ENCODE peak calls at places on chromosomes 13 and 19, in five cellular contexts. B is EL, M is GOT3, S is GDM1, Y is AG04450. F is an unnamed sample.

GRCh38 chr13:108155185-108156106 is 59.9 kb downstream of the LIG4 start:
- DNase-seq in B (peak), M (no peak), S (peak), Y (no peak), F (peak)

GRCh38 chr13:60448907-60449510 is 52.0 kb downstream of the TDRD3 start:
- DNase-seq in B (peak), M (no peak), S (peak), Y (peak), F (peak)

GRCh38 chr13:78147905-78148304 is 229.3 kb upstream of the EDNRB start:
- DNase-seq in B (peak), M (no peak), S (no peak), Y (peak), F (no peak)

GRCh38 chr13:62525652-62526051 is 1110.0 kb upstream of the PCDH20 start:
- DNase-seq in B (no peak), M (no peak), S (no peak), Y (no peak), F (no peak)

GRCh38 chr13:77620138-77620537 is 77.3 kb upstream of the SLAIN1 start:
- DNase-seq in B (no peak), M (no peak), S (no peak), Y (no peak), F (no peak)

GRCh38 chr19:48415395-48415794 is 21.9 kb downstream of the GRIN2D start:
- DNase-seq in B (peak), M (no peak), S (peak), Y (no peak), F (no peak)

GRCh38 chr13:52399708-52400107 is 6.3 kb downstream of the THSD1 start:
- DNase-seq in B (no peak), M (no peak), S (no peak), Y (no peak), F (no peak)

GRCh38 chr19:56525214-56525860 is 13.4 kb upstream of the ZFP28 start:
- DNase-seq in B (no peak), M (no peak), S (no peak), Y (no peak), F (no peak)

GRCh38 chr19:51246153-51246552 is 4.7 kb upstream of the SIGLECL1 start:
- DNase-seq in B (no peak), M (no peak), S (peak), Y (no peak), F (peak)

GRCh38 chr13:78607409-78608253 is 4.3 kb upstream of the POU4F1 start:
- DNase-seq in B (no peak), M (no peak), S (no peak), Y (no peak), F (no peak)

GRCh38 chr13:82654143-82654542 is 1228.1 kb downstream of the SLITRK1 start:
- DNase-seq in B (no peak), M (no peak), S (no peak), Y (no peak), F (no peak)

GRCh38 chr13:20161275-20161950 is 561 bp upstream of the GJA3 start:
- DNase-seq in B (peak), M (no peak), S (peak), Y (no peak), F (peak)

GRCh38 chr13:20869540-20869939 is 33.0 kb downstream of the XPO4 start:
- DNase-seq in B (no peak), M (no peak), S (no peak), Y (no peak), F (no peak)

GRCh38 chr19:639251-640155 is at the start of gene FGF22:
- DNase-seq in B (peak), M (peak), S (peak), Y (peak), F (peak)

GRCh38 chr13:104422668-104423067 is 1356.5 kb upstream of the SLC10A2 start:
- DNase-seq in B (no peak), M (no peak), S (no peak), Y (no peak), F (no peak)

GRCh38 chr19:15417699-15418098 is 1.1 kb downstream of the AKAP8L start:
- DNase-seq in B (peak), M (no peak), S (no peak), Y (no peak), F (no peak)

GRCh38 chr13:51153527-51153926 is 42.5 kb upstream of the C13orf42 start:
- DNase-seq in B (no peak), M (no peak), S (no peak), Y (no peak), F (no peak)

GRCh38 chr13:36193151-36193855 is 21.1 kb downstream of the SOHLH2 start:
- DNase-seq in B (peak), M (no peak), S (no peak), Y (no peak), F (no peak)

GRCh38 chr13:40430234-40430633 is 236.2 kb downstream of the FOXO1 start:
- DNase-seq in B (no peak), M (no peak), S (no peak), Y (no peak), F (no peak)

GRCh38 chr13:18936104-18936503 is 245.5 kb downstream of the TUBA3C start:
- DNase-seq in B (no peak), M (no peak), S (no peak), Y (no peak), F (no peak)

GRCh38 chr19:32719611-32720059 is at the start of gene TDRD12:
- DNase-seq in B (no peak), M (no peak), S (no peak), Y (no peak), F (no peak)

GRCh38 chr13:23180711-23181110 is at the start of gene SGCG:
- DNase-seq in B (no peak), M (no peak), S (no peak), Y (no peak), F (no peak)

GRCh38 chr19:56253737-56254136 is 18.8 kb upstream of the EDDM13 start:
- DNase-seq in B (peak), M (no peak), S (peak), Y (peak), F (peak)

GRCh38 chr13:114017028-114017630 is 43.3 kb upstream of the C13orf46 start:
- DNase-seq in B (peak), M (no peak), S (no peak), Y (peak), F (no peak)

GRCh38 chr13:50277906-50278305 is 262.7 kb downstream of the KCNRG start:
- DNase-seq in B (no peak), M (no peak), S (no peak), Y (no peak), F (no peak)

GRCh38 chr19:8331263-8331840 is 10.1 kb downstream of the RPS28 start:
- DNase-seq in B (no peak), M (no peak), S (no peak), Y (no peak), F (no peak)

GRCh38 chr13:89925107-89925506 is 1422.4 kb upstream of the MIR17HG start:
- DNase-seq in B (peak), M (no peak), S (no peak), Y (no peak), F (no peak)

GRCh38 chr19:28294395-28294794 is 918.6 kb downstream of the UQCRFS1 start:
- DNase-seq in B (no peak), M (no peak), S (no peak), Y (no peak), F (no peak)

GRCh38 chr19:54631489-54631888 is 1.2 kb downstream of the LILRB1 start:
- DNase-seq in B (no peak), M (no peak), S (no peak), Y (no peak), F (no peak)

GRCh38 chr13:113584870-113585671 is 518 bp downstream of the TFDP1 start:
- DNase-seq in B (peak), M (no peak), S (no peak), Y (no peak), F (no peak)

GRCh38 chr19:43625918-43626579 is 6.6 kb upstream of the ZNF428 start:
- DNase-seq in B (no peak), M (no peak), S (no peak), Y (no peak), F (no peak)

F was measured in HL-60.